ENCODE peak calls at places on chromosomes 12 and 14, in four cellular contexts. U is GM23338, M is lower lobe of right lung, C is neural progenitor cell. A is an unnamed sample.

GRCh38 chr14:76267322-76268012 is 108.5 kb upstream of the ESRRB start:
- DNase-seq in U (peak), M (peak), C (peak), A (peak)

GRCh38 chr12:24852420-24852819 is 96.5 kb downstream of the BCAT1 start:
- DNase-seq in U (no peak), M (no peak), C (no peak), A (no peak)

GRCh38 chr12:20555771-20556170 is 139.4 kb upstream of the SLCO1C1 start:
- DNase-seq in U (no peak), M (no peak), C (no peak), A (no peak)

GRCh38 chr14:103319422-103319821 is 14.6 kb upstream of the EIF5 start:
- DNase-seq in U (no peak), M (no peak), C (no peak), A (no peak)

GRCh38 chr12:31590730-31591307 is at the start of gene DENND5B:
- DNase-seq in U (peak), M (peak), C (peak), A (peak)

GRCh38 chr14:91144425-91145145 is 30.7 kb downstream of the DGLUCY start:
- DNase-seq in U (no peak), M (no peak), C (peak), A (no peak)

GRCh38 chr14:85085981-85086380 is 444.0 kb upstream of the FLRT2 start:
- DNase-seq in U (no peak), M (no peak), C (no peak), A (no peak)

GRCh38 chr12:69284131-69284530 is 44.8 kb downstream of the CPSF6 start:
- DNase-seq in U (peak), M (peak), C (peak), A (peak)

GRCh38 chr12:96587691-96588090 is 98.3 kb downstream of the CFAP54 start:
- DNase-seq in U (no peak), M (no peak), C (no peak), A (no peak)

GRCh38 chr12:48776956-48777355 is 11.9 kb downstream of the ADCY6 start:
- DNase-seq in U (no peak), M (no peak), C (no peak), A (no peak)

GRCh38 chr12:95265765-95266164 is 48.2 kb downstream of the VEZT start:
- DNase-seq in U (peak), M (no peak), C (no peak), A (no peak)

GRCh38 chr12:62854024-62854423 is 80.9 kb downstream of the PPM1H start:
- DNase-seq in U (no peak), M (no peak), C (no peak), A (no peak)

GRCh38 chr12:51009038-51009437 is 17.1 kb downstream of the SLC11A2 start:
- DNase-seq in U (no peak), M (peak), C (no peak), A (peak)

GRCh38 chr14:51529731-51530130 is 122.0 kb upstream of the FRMD6 start:
- DNase-seq in U (no peak), M (no peak), C (no peak), A (no peak)

GRCh38 chr14:92657457-92658142 is 90.8 kb downstream of the LGMN start:
- DNase-seq in U (no peak), M (peak), C (no peak), A (peak)

GRCh38 chr12:3193131-3193530 is 116.0 kb downstream of the TSPAN9 start:
- DNase-seq in U (no peak), M (no peak), C (no peak), A (no peak)

GRCh38 chr12:75509621-75510020 is 1.8 kb downstream of the KRR1 start:
- DNase-seq in U (no peak), M (no peak), C (no peak), A (no peak)

GRCh38 chr14:103594265-103594664 is 31.5 kb downstream of the COA8 start:
- DNase-seq in U (peak), M (no peak), C (peak), A (no peak)

GRCh38 chr12:93766802-93767523 is 89.8 kb downstream of the CRADD start:
- DNase-seq in U (peak), M (no peak), C (peak), A (no peak)

GRCh38 chr12:105949391-105949790 is 189.4 kb downstream of the NUAK1 start:
- DNase-seq in U (no peak), M (no peak), C (no peak), A (no peak)

GRCh38 chr12:7118914-7119313 is 9.8 kb downstream of the RBP5 start:
- DNase-seq in U (no peak), M (no peak), C (no peak), A (no peak)

GRCh38 chr12:133083345-133083744 is 2.6 kb downstream of the ZNF140 start:
- DNase-seq in U (no peak), M (no peak), C (no peak), A (no peak)

GRCh38 chr12:94147991-94148840 is at the start of gene PLXNC1:
- DNase-seq in U (peak), M (peak), C (peak), A (no peak)

GRCh38 chr12:42421844-42422779 is 96.1 kb downstream of the PPHLN1 start:
- DNase-seq in U (no peak), M (no peak), C (no peak), A (no peak)

GRCh38 chr12:114655934-114656697 is 27.9 kb downstream of the TBX3 start:
- DNase-seq in U (no peak), M (no peak), C (no peak), A (no peak)

GRCh38 chr12:104729091-104729490 is 229.0 kb downstream of the SLC41A2 start:
- DNase-seq in U (no peak), M (no peak), C (no peak), A (no peak)

GRCh38 chr12:75969768-75970167 is 61.8 kb downstream of the PHLDA1 start:
- DNase-seq in U (peak), M (no peak), C (peak), A (no peak)

GRCh38 chr12:82279597-82279996 is 78.6 kb downstream of the CCDC59 start:
- DNase-seq in U (no peak), M (no peak), C (no peak), A (no peak)

GRCh38 chr12:73815072-73815660 is 722.5 kb upstream of the ATXN7L3B start:
- DNase-seq in U (peak), M (no peak), C (no peak), A (no peak)

DNA sequence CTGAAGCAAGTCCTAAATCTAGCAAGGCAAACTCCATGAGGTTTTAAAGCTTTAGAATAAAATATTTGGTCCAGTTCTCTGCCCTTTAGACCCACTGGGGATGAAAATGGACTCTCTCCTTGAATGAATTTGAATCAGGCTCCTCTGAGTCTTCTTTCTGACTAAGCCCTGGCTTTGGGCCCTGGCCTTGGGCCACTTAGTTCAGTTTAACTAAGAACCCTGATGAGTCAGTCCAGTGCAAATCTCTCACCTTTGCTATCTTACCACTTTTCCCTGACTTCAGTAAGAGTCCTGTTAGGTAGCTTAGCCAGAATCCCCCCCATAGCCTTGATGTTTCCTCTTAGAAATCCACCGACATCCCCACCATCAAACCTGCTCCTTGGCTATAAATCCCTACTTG is 427.5 kb downstream of the SNAPC1 start:
- DNase-seq in U (no peak), M (no peak), C (no peak), A (no peak)
- H3K4me3 ChIP-seq in U (no peak), M (no peak), C (no peak), A (no peak)

DNA sequence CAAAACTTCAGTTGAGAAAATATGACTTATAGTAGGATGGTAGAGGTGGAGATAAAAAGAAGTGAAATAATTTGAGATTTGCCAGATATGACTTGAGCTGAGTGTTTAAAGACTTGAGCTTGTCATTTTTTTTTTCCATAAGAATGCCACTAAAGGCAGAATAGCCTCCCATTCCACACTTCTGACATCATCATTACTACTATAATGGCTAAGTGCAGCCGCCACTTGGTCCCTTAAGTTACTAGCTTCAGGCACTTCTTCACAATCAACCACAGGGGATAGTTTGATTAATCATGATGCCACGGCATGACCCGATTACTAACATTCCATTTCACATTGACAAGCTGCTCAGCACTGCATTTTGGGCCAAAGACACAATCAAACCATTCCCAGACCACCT is 127.9 kb downstream of the EFCAB11 start:
- DNase-seq in U (no peak), M (no peak), C (no peak), A (no peak)
- H3K4me3 ChIP-seq in U (no peak), M (no peak), C (no peak), A (no peak)

GRCh38 chr14:37598973-37599526 is 3.6 kb downstream of the TTC6 start:
- DNase-seq in U (no peak), M (no peak), C (peak), A (no peak)
- H3K4me3 ChIP-seq in U (peak), M (peak), C (peak), A (no peak)

GRCh38 chr12:100156731-100157426 is 14.2 kb upstream of the BLTP3B start:
- DNase-seq in U (no peak), M (no peak), C (no peak), A (no peak)

GRCh38 chr12:100154472-100155247 is 12.0 kb upstream of the BLTP3B start:
- DNase-seq in U (peak), M (peak), C (peak), A (peak)

GRCh38 chr12:100159391-100160104 is 16.9 kb upstream of the BLTP3B start:
- DNase-seq in U (no peak), M (no peak), C (no peak), A (no peak)

GRCh38 chr12:100157427-100157821 is 14.8 kb upstream of the BLTP3B start:
- DNase-seq in U (no peak), M (no peak), C (no peak), A (no peak)

GRCh38 chr12:100158535-100158934 is 15.9 kb upstream of the BLTP3B start:
- DNase-seq in U (no peak), M (no peak), C (no peak), A (no peak)
- H3K4me3 ChIP-seq in U (no peak), M (no peak), C (no peak), A (no peak)

DNA sequence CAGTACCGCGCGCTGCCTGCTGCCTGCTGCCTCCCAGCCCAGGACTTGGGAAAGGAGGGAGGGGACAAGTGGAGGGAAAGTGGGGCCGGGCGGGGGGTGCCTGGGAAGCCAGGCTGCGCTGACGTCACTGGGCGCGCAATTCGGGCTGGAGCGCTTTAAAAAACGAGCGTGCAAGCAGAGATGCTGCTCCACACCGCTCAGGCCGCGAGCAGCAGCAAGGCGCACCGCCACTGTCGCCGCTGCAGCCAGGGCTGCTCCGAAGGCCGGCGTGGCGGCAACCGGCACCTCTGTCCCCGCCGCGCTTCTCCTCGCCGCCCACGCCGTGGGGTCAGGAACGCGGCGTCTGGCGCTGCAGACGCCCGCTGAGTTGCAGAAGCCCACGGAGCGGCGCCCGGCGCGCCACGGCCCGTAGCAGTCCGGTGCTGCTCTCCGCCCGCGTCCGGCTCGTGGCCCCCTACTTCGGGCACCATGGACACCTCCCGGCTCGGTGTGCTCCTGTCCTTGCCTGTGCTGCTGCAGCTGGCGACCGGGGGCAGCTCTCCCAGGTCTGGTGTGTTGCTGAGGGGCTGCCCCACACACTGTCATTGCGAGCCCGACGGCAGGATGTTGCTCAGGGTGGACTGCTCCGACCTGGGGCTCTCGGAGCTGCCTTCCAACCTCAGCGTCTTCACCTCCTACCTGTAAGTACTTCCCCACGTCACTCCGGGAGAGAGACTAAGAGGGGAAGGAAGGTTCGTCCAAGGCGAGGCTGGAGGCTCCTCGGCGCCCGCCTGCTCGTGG is at the start of gene LGR5:
- DNase-seq in U (peak), M (no peak), C (peak), A (no peak)
- H3K4me3 ChIP-seq in U (peak), M (peak), C (peak), A (peak)

GRCh38 chr12:91119089-91119488 is 7.8 kb upstream of the LUM start:
- DNase-seq in U (no peak), M (no peak), C (no peak), A (no peak)
- H3K4me3 ChIP-seq in U (no peak), M (no peak), C (no peak), A (no peak)

GRCh38 chr14:97977711-97978261 is 1180.6 kb downstream of the VRK1 start:
- DNase-seq in U (no peak), M (peak), C (no peak), A (peak)

GRCh38 chr14:97978336-97978735 is 1181.2 kb downstream of the VRK1 start:
- DNase-seq in U (peak), M (peak), C (peak), A (peak)

GRCh38 chr14:97975960-97976359 is 1178.8 kb downstream of the VRK1 start:
- DNase-seq in U (no peak), M (no peak), C (no peak), A (no peak)

DNA sequence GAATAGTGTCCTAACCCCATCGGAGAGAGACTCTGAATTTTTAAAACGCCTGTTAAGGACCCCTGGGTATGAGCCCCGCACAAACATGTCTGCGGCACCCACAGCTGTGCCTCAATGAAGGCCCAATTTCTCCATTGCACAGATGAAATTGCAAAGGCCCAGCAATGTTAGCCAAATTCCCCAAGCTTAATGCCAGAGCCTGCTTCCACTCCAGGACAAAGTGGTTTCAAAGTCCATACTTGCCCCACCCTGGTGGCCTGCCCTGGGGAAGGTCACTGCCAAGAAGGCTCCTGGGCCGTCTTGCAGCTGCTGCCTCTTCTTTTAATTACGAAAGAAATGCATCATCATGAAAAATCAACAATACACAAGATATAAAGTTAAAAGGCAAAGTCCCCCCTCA is 1179.7 kb downstream of the VRK1 start:
- DNase-seq in U (no peak), M (peak), C (no peak), A (peak)
- H3K4me3 ChIP-seq in U (no peak), M (peak), C (no peak), A (no peak)

GRCh38 chr12:90897981-90898380 is 57.0 kb downstream of the CCER1 start:
- DNase-seq in U (no peak), M (no peak), C (no peak), A (no peak)

GRCh38 chr12:90899456-90900182 is 55.4 kb downstream of the CCER1 start:
- DNase-seq in U (no peak), M (no peak), C (no peak), A (no peak)

GRCh38 chr12:90902596-90902995 is 52.4 kb downstream of the CCER1 start:
- DNase-seq in U (no peak), M (no peak), C (no peak), A (no peak)

GRCh38 chr12:90896164-90896563 is 58.8 kb downstream of the CCER1 start:
- DNase-seq in U (no peak), M (no peak), C (no peak), A (no peak)

DNA sequence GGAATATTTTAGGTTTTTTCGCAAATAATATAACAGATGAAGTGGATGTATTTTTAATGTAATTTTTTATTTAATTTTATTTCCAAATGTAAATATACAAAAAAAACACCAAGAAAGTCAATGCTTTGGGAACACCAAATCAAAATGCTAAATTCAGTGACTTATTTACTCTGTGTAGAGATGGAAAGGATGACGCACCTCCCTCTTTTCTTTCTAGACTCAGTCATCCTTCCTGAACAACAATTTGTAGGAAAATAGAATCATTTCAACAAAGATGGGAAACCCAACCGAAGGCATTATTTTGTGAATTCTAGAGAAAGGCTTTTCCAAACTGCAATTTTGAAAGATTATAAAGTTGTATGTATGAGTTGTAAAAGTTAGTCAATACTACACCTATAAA is 57.7 kb downstream of the CCER1 start:
- DNase-seq in U (no peak), M (no peak), C (no peak), A (no peak)
- H3K4me3 ChIP-seq in U (no peak), M (no peak), C (no peak), A (no peak)

GRCh38 chr12:12349711-12350665 is at the start of gene MANSC1:
- DNase-seq in U (peak), M (peak), C (peak), A (peak)

GRCh38 chr12:12353807-12354206 is 3.1 kb upstream of the BORCS5 start:
- DNase-seq in U (no peak), M (no peak), C (no peak), A (no peak)

GRCh38 chr12:12353276-12353675 is 3.2 kb upstream of the MANSC1 start:
- DNase-seq in U (no peak), M (no peak), C (no peak), A (no peak)

GRCh38 chr12:12356467-12356885 is 402 bp upstream of the BORCS5 start:
- DNase-seq in U (no peak), M (no peak), C (no peak), A (no peak)

GRCh38 chr12:12350868-12351463 is 924 bp upstream of the MANSC1 start:
- DNase-seq in U (no peak), M (no peak), C (peak), A (no peak)
- H3K4me3 ChIP-seq in U (peak), M (no peak), C (peak), A (peak)